ENCODE peak calls at places on chromosomes 4 and X, in four cellular contexts. One of them, this sample, is unnamed.
A peak's percentile ranks its signal among the peaks of the same experiment; 100 is the strongest.

GRCh38 chr4:78749972-78750727 is 26.0 kb upstream of the BMP2K start:
- DNase-seq in GM23338: no peak
- DNase-seq in brain microvascular endothelial cell: no peak
- DNase-seq in foreskin keratinocyte: no peak
- DNase-seq in this sample: no peak

GRCh38 chr4:15674926-15675325 is 6.7 kb upstream of the FAM200B start:
- DNase-seq in foreskin keratinocyte: no peak
- DNase-seq in brain microvascular endothelial cell: no peak
- DNase-seq in GM23338: no peak
- DNase-seq in this sample: no peak

GRCh38 chrX:100696699-100697351 is 35.1 kb downstream of the SYTL4 start:
- DNase-seq in foreskin keratinocyte: no peak
- DNase-seq in GM23338: no peak
- DNase-seq in brain microvascular endothelial cell: no peak
- DNase-seq in this sample: no peak

GRCh38 chr4:122531038-122531437 is 74.5 kb upstream of the IL2 start:
- DNase-seq in GM23338: no peak
- DNase-seq in foreskin keratinocyte: no peak
- DNase-seq in brain microvascular endothelial cell: no peak
- DNase-seq in this sample: no peak

GRCh38 chrX:152817082-152817744 is 13.3 kb downstream of the CETN2 start:
- DNase-seq in GM23338: peak; percentile 53
- DNase-seq in foreskin keratinocyte: peak; percentile 17
- DNase-seq in brain microvascular endothelial cell: peak; percentile 47
- DNase-seq in this sample: no peak

GRCh38 chr4:92270908-92271307 is 32.9 kb upstream of the GRID2 start:
- DNase-seq in brain microvascular endothelial cell: no peak
- DNase-seq in GM23338: peak; percentile 74
- DNase-seq in foreskin keratinocyte: peak; percentile 7
- DNase-seq in this sample: no peak

GRCh38 chr4:39308576-39308975 is 57.6 kb downstream of the RFC1 start:
- DNase-seq in GM23338: no peak
- DNase-seq in brain microvascular endothelial cell: no peak
- DNase-seq in foreskin keratinocyte: no peak
- DNase-seq in this sample: no peak

GRCh38 chrX:39736219-39737211 is 361.2 kb downstream of the BCOR start:
- DNase-seq in GM23338: no peak
- DNase-seq in brain microvascular endothelial cell: peak; percentile 51
- DNase-seq in foreskin keratinocyte: no peak
- DNase-seq in this sample: no peak

GRCh38 chr4:125187621-125188176 is 127.1 kb upstream of the FAT4 start:
- DNase-seq in GM23338: no peak
- DNase-seq in foreskin keratinocyte: peak; percentile 69
- DNase-seq in brain microvascular endothelial cell: no peak
- DNase-seq in this sample: no peak

GRCh38 chrX:153306527-153307115 is 14.9 kb downstream of the PNMA6F start:
- DNase-seq in foreskin keratinocyte: no peak
- DNase-seq in brain microvascular endothelial cell: no peak
- DNase-seq in GM23338: peak; percentile 2
- DNase-seq in this sample: no peak

GRCh38 chr4:26175016-26175786 is 145.6 kb upstream of the RBPJ start:
- DNase-seq in foreskin keratinocyte: no peak
- DNase-seq in GM23338: no peak
- DNase-seq in brain microvascular endothelial cell: no peak
- DNase-seq in this sample: no peak

GRCh38 chrX:150616863-150617198 is 48.4 kb downstream of the MTM1 start:
- DNase-seq in GM23338: no peak
- DNase-seq in foreskin keratinocyte: peak; percentile 3
- DNase-seq in brain microvascular endothelial cell: no peak
- DNase-seq in this sample: no peak

GRCh38 chr4:77697860-77698599 is 92.4 kb downstream of the CXCL13 start:
- DNase-seq in GM23338: peak; percentile 79
- DNase-seq in brain microvascular endothelial cell: peak; percentile 68
- DNase-seq in foreskin keratinocyte: peak; percentile 66
- DNase-seq in this sample: no peak

GRCh38 chrX:12974217-12974796 is 603 bp upstream of the TMSB4X start:
- DNase-seq in GM23338: peak; percentile 37
- DNase-seq in brain microvascular endothelial cell: no peak
- DNase-seq in foreskin keratinocyte: peak; percentile 44
- DNase-seq in this sample: peak; percentile 71

GRCh38 chr4:22413416-22413815 is 102.5 kb downstream of the ADGRA3 start:
- DNase-seq in GM23338: no peak
- DNase-seq in brain microvascular endothelial cell: no peak
- DNase-seq in foreskin keratinocyte: no peak
- DNase-seq in this sample: no peak

GRCh38 chrX:13778916-13779315 is 38.0 kb downstream of the GPM6B start:
- DNase-seq in brain microvascular endothelial cell: peak; percentile 50
- DNase-seq in foreskin keratinocyte: peak; percentile 6
- DNase-seq in GM23338: peak; percentile 30
- DNase-seq in this sample: no peak

GRCh38 chr4:54093609-54094240 is 6.2 kb upstream of the GSX2 start:
- DNase-seq in foreskin keratinocyte: no peak
- DNase-seq in brain microvascular endothelial cell: no peak
- DNase-seq in GM23338: peak; percentile 85
- DNase-seq in this sample: no peak

GRCh38 chr4:71241467-71242401 is 97.1 kb upstream of the SLC4A4 start:
- DNase-seq in foreskin keratinocyte: no peak
- DNase-seq in GM23338: no peak
- DNase-seq in brain microvascular endothelial cell: no peak
- DNase-seq in this sample: no peak

GRCh38 chr4:173171098-173171497 is 2.5 kb downstream of the GALNT7 start:
- DNase-seq in brain microvascular endothelial cell: no peak
- DNase-seq in GM23338: peak; percentile 64
- DNase-seq in foreskin keratinocyte: peak; percentile 38
- DNase-seq in this sample: no peak

GRCh38 chr4:37876156-37876555 is 14.7 kb upstream of the TBC1D1 start:
- DNase-seq in foreskin keratinocyte: no peak
- DNase-seq in brain microvascular endothelial cell: no peak
- DNase-seq in GM23338: no peak
- DNase-seq in this sample: no peak

GRCh38 chr4:151291485-151291884 is 14.5 kb downstream of the PRSS48 start:
- DNase-seq in brain microvascular endothelial cell: no peak
- DNase-seq in GM23338: no peak
- DNase-seq in foreskin keratinocyte: peak; percentile 15
- DNase-seq in this sample: no peak

GRCh38 chrX:19836337-19836736 is 51.1 kb downstream of the SH3KBP1 start:
- DNase-seq in GM23338: no peak
- DNase-seq in brain microvascular endothelial cell: no peak
- DNase-seq in foreskin keratinocyte: no peak
- DNase-seq in this sample: no peak

GRCh38 chr4:141036786-141037185 is 96.5 kb downstream of the RNF150 start:
- DNase-seq in brain microvascular endothelial cell: no peak
- DNase-seq in GM23338: no peak
- DNase-seq in foreskin keratinocyte: no peak
- DNase-seq in this sample: no peak

GRCh38 chr4:76762136-76763130 is 135.5 kb downstream of the SOWAHB start:
- DNase-seq in GM23338: no peak
- DNase-seq in brain microvascular endothelial cell: no peak
- DNase-seq in foreskin keratinocyte: no peak
- DNase-seq in this sample: no peak

GRCh38 chr4:177308842-177309524 is 691 bp upstream of the NEIL3 start:
- DNase-seq in brain microvascular endothelial cell: no peak
- DNase-seq in foreskin keratinocyte: no peak
- DNase-seq in GM23338: no peak
- DNase-seq in this sample: no peak

GRCh38 chr4:110550260-110550659 is 72.6 kb downstream of the PITX2 start:
- DNase-seq in brain microvascular endothelial cell: peak; percentile 11
- DNase-seq in GM23338: no peak
- DNase-seq in foreskin keratinocyte: peak; percentile 47
- DNase-seq in this sample: no peak

GRCh38 chrX:148784859-148785655 is 284.6 kb downstream of the AFF2 start:
- DNase-seq in brain microvascular endothelial cell: no peak
- DNase-seq in foreskin keratinocyte: no peak
- DNase-seq in GM23338: peak; percentile 16
- DNase-seq in this sample: no peak

GRCh38 chr4:135250040-135250439 is 1048.5 kb upstream of the PABPC4L start:
- DNase-seq in brain microvascular endothelial cell: no peak
- DNase-seq in foreskin keratinocyte: no peak
- DNase-seq in GM23338: no peak
- DNase-seq in this sample: no peak

GRCh38 chr4:125682730-125683129 is 368.0 kb downstream of the FAT4 start:
- DNase-seq in foreskin keratinocyte: no peak
- DNase-seq in GM23338: no peak
- DNase-seq in brain microvascular endothelial cell: no peak
- DNase-seq in this sample: no peak

GRCh38 chrX:68983004-68983857 is 154.4 kb downstream of the EFNB1 start:
- DNase-seq in foreskin keratinocyte: no peak
- DNase-seq in brain microvascular endothelial cell: no peak
- DNase-seq in GM23338: no peak
- DNase-seq in this sample: no peak

GRCh38 chrX:7205037-7205577 is 57.2 kb upstream of the PUDP start:
- DNase-seq in GM23338: no peak
- DNase-seq in foreskin keratinocyte: no peak
- DNase-seq in brain microvascular endothelial cell: no peak
- DNase-seq in this sample: no peak

GRCh38 chr4:103076777-103077347 is 301 bp upstream of the SLC9B2 start:
- DNase-seq in brain microvascular endothelial cell: no peak
- DNase-seq in foreskin keratinocyte: no peak
- DNase-seq in GM23338: peak; percentile 8
- DNase-seq in this sample: no peak

GRCh38 chrX:44344194-44344593 is 722 bp upstream of the EFHC2 start:
- DNase-seq in GM23338: peak; percentile 43
- DNase-seq in foreskin keratinocyte: no peak
- DNase-seq in brain microvascular endothelial cell: no peak
- DNase-seq in this sample: peak; percentile 41

GRCh38 chrX:27660878-27661277 is 70.7 kb downstream of the DCAF8L2 start:
- DNase-seq in foreskin keratinocyte: no peak
- DNase-seq in brain microvascular endothelial cell: peak; percentile 34
- DNase-seq in GM23338: no peak
- DNase-seq in this sample: no peak

GRCh38 chr4:5054532-5054931 is 3.3 kb downstream of the STK32B start:
- DNase-seq in GM23338: no peak
- DNase-seq in foreskin keratinocyte: no peak
- DNase-seq in brain microvascular endothelial cell: no peak
- DNase-seq in this sample: no peak

GRCh38 chr4:131974730-131975129 is 1174.4 kb upstream of the PCDH10 start:
- DNase-seq in foreskin keratinocyte: no peak
- DNase-seq in GM23338: no peak
- DNase-seq in brain microvascular endothelial cell: no peak
- DNase-seq in this sample: no peak

GRCh38 chrX:3711331-3711917 is 2.0 kb downstream of the PRKX start:
- DNase-seq in foreskin keratinocyte: no peak
- DNase-seq in brain microvascular endothelial cell: no peak
- DNase-seq in GM23338: no peak
- DNase-seq in this sample: no peak

GRCh38 chrX:152658302-152658701 is 20.6 kb downstream of the GABRQ start:
- DNase-seq in GM23338: peak; percentile 57
- DNase-seq in foreskin keratinocyte: no peak
- DNase-seq in brain microvascular endothelial cell: no peak
- DNase-seq in this sample: no peak

GRCh38 chr4:38150021-38150671 is 189.9 kb downstream of the PTTG2 start:
- DNase-seq in brain microvascular endothelial cell: peak; percentile 60
- DNase-seq in GM23338: no peak
- DNase-seq in foreskin keratinocyte: no peak
- DNase-seq in this sample: no peak

GRCh38 chr4:56874918-56875317 is 32.8 kb upstream of the REST start:
- DNase-seq in GM23338: no peak
- DNase-seq in foreskin keratinocyte: no peak
- DNase-seq in brain microvascular endothelial cell: no peak
- DNase-seq in this sample: no peak
- TF ChIP-seq CTCF in GM23338: no peak
- TF ChIP-seq CTCF in foreskin keratinocyte: no peak
- TF ChIP-seq CTCF in brain microvascular endothelial cell: no peak
- TF ChIP-seq CTCF in this sample: no peak

GRCh38 chrX:56978172-56978571 is 17.2 kb downstream of the SPIN3 start:
- DNase-seq in brain microvascular endothelial cell: peak; percentile 40
- DNase-seq in foreskin keratinocyte: peak; percentile 38
- DNase-seq in GM23338: peak; percentile 64
- DNase-seq in this sample: no peak

GRCh38 chrX:56974408-56974807 is 20.9 kb downstream of the SPIN3 start:
- DNase-seq in brain microvascular endothelial cell: no peak
- DNase-seq in foreskin keratinocyte: no peak
- DNase-seq in GM23338: no peak
- DNase-seq in this sample: no peak

DNA sequence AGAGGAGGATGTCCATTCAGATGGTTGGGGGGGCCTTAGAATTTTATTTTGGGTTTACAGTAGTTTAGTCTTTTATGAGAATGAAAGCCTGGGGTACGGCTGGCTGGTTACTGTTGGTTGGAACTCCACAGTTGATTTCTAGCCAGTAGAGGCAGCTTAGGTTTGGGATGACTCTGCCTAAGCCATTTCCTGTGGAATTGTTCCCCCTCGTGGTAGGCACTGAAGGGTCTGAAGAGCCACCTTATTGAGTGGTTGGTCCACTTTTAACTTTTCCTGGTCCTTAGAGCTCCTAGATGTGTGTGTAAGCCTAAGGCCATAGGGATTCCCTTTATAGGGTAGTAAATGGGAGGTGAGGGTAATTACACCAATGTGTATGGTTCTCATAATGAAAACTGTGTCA is 19.7 kb downstream of the SPIN3 start:
- DNase-seq in foreskin keratinocyte: no peak
- DNase-seq in GM23338: no peak
- DNase-seq in brain microvascular endothelial cell: no peak
- DNase-seq in this sample: no peak
- TF ChIP-seq CTCF in foreskin keratinocyte: peak; percentile 43
- TF ChIP-seq CTCF in GM23338: no peak
- TF ChIP-seq CTCF in brain microvascular endothelial cell: no peak
- TF ChIP-seq CTCF in this sample: no peak

DNA sequence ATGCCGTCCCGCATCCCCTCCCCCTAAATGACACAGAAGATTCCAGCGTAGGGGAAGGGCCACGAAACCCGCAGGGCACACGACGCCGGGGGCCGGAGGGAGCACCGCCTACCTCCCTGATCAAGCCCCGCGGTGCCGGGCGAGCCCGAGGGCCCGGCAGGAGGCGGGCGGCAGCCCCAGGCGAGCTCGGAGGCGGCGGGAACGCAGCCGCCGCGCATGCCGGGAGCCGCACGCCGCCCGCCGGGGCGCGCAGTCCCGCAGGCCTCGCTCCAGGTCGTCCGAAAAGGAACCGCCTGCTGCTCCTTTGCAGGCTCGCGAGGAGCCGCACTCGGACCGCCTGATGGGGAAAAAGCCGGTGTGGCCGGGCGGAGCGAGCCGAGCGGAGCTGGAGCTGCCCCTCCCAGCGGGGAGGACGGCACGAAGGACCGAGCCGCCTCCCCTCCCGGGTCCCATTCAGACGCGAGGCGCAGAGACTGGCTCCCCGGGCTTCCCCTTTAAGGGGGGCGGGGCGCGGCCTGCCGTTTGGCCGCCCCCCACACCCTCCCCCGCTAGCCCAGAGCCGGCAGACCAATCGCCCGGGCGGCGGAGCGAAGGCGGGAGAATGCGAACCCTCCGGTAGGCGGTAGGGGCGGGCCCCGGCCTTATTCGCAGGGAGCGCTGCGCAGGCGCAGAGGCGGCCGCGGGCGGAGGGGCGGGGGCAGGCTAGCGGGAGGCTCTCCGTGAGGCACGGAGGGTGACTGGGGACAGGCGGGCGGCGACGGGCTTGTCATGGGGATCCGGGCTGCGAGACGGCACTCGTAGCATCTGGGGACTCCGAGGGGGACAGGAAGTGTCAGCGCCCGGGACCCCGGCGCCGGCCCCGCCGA is 561 bp upstream of the ING2 start:
- DNase-seq in foreskin keratinocyte: peak; percentile 95
- DNase-seq in GM23338: peak; percentile 98
- DNase-seq in brain microvascular endothelial cell: peak; percentile 96
- DNase-seq in this sample: peak; percentile 97
- TF ChIP-seq CTCF in foreskin keratinocyte: peak; percentile 69
- TF ChIP-seq CTCF in GM23338: peak; percentile 18
- TF ChIP-seq CTCF in brain microvascular endothelial cell: peak; percentile 26
- TF ChIP-seq CTCF in this sample: peak; percentile 12

GRCh38 chr4:180953572-180953971 is 1289.6 kb upstream of the TENM3 start:
- DNase-seq in foreskin keratinocyte: no peak
- DNase-seq in GM23338: peak; percentile 57
- DNase-seq in brain microvascular endothelial cell: peak; percentile 1
- DNase-seq in this sample: no peak
- TF ChIP-seq CTCF in foreskin keratinocyte: no peak
- TF ChIP-seq CTCF in GM23338: peak; percentile 65
- TF ChIP-seq CTCF in brain microvascular endothelial cell: peak; percentile 53
- TF ChIP-seq CTCF in this sample: no peak